ENCODE peak calls at places on chromosomes 5 and 9, in four cellular contexts. T is hippocampal formation; M is stimulated activated CD4-positive, alpha-beta T cell treated with anti-CD3 and anti-CD28 coated beads, Interleukin-1b, Interleukin-23, amount 100 ng/mL, for 48 hours; A is iris pigment epithelial cell. P is an unnamed sample.

GRCh38 chr5:104739905-104740304 is 1177.3 kb upstream of the NUDT12 start:
- DNase-seq in T (no peak), M (no peak), A (no peak), P (no peak)

GRCh38 chr9:16312116-16312515 is 558.4 kb downstream of the BNC2 start:
- DNase-seq in T (no peak), M (no peak), A (no peak), P (no peak)

GRCh38 chr9:33131505-33132248 is 35.5 kb downstream of the B4GALT1 start:
- DNase-seq in T (no peak), M (no peak), A (no peak), P (no peak)

GRCh38 chr5:51829226-51829625 is 446.0 kb downstream of the ISL1 start:
- DNase-seq in T (no peak), M (no peak), A (peak), P (no peak)

GRCh38 chr5:181224390-181225234 is 1.5 kb downstream of the TRIM41 start:
- DNase-seq in T (no peak), M (peak), A (no peak), P (no peak)

GRCh38 chr5:136066705-136067271 is 38.0 kb downstream of the TGFBI start:
- DNase-seq in T (no peak), M (no peak), A (peak), P (no peak)

GRCh38 chr9:128702949-128703615 is 779 bp downstream of the PKN3 start:
- DNase-seq in T (no peak), M (peak), A (no peak), P (no peak)

GRCh38 chr5:133423618-133424282 is 188.6 kb downstream of the FSTL4 start:
- DNase-seq in T (no peak), M (peak), A (peak), P (peak)

GRCh38 chr5:126449751-126450271 is 26.6 kb downstream of the GRAMD2B start:
- DNase-seq in T (no peak), M (peak), A (peak), P (no peak)

GRCh38 chr9:112971415-112971814 is 40.6 kb downstream of the ZNF883 start:
- DNase-seq in T (no peak), M (no peak), A (peak), P (no peak)

GRCh38 chr5:88769165-88769564 is 113.8 kb downstream of the MEF2C start:
- DNase-seq in T (no peak), M (no peak), A (no peak), P (peak)

GRCh38 chr9:91948423-91949292 is 1.4 kb downstream of the ROR2 start:
- DNase-seq in T (no peak), M (peak), A (peak), P (no peak)

GRCh38 chr5:81606150-81606549 is 144.7 kb downstream of the SSBP2 start:
- DNase-seq in T (no peak), M (no peak), A (no peak), P (no peak)

GRCh38 chr9:128713411-128713780 is 10.5 kb downstream of the ZDHHC12 start:
- DNase-seq in T (no peak), M (no peak), A (no peak), P (no peak)

GRCh38 chr5:103256178-103256577 is 2.4 kb upstream of the MACIR start:
- DNase-seq in T (no peak), M (no peak), A (no peak), P (no peak)

GRCh38 chr9:73155389-73155788 is 3.7 kb downstream of the ANXA1 start:
- DNase-seq in T (no peak), M (no peak), A (no peak), P (no peak)

GRCh38 chr9:90365646-90366045 is 277.0 kb downstream of the DIRAS2 start:
- DNase-seq in T (no peak), M (no peak), A (no peak), P (peak)

GRCh38 chr9:83199240-83199639 is 136.3 kb upstream of the RASEF start:
- DNase-seq in T (peak), M (no peak), A (peak), P (peak)

GRCh38 chr5:28397502-28397941 is 1359.1 kb upstream of the CDH9 start:
- DNase-seq in T (no peak), M (no peak), A (peak), P (no peak)

GRCh38 chr5:143659614-143660238 is 152.2 kb upstream of the HMHB1 start:
- DNase-seq in T (no peak), M (no peak), A (no peak), P (no peak)

GRCh38 chr5:127136908-127137307 is 63.6 kb upstream of the C5orf63 start:
- DNase-seq in T (no peak), M (no peak), A (no peak), P (no peak)

GRCh38 chr5:83148370-83148769 is 71.0 kb downstream of the XRCC4 start:
- DNase-seq in T (no peak), M (no peak), A (no peak), P (no peak)

GRCh38 chr5:135601466-135601865 is 22.7 kb upstream of the CXCL14 start:
- DNase-seq in T (no peak), M (no peak), A (no peak), P (no peak)

GRCh38 chr5:74166064-74166463 is 474.5 kb downstream of the ENC1 start:
- DNase-seq in T (no peak), M (no peak), A (peak), P (no peak)

GRCh38 chr5:173689713-173690360 is 73.4 kb upstream of the BOD1 start:
- DNase-seq in T (no peak), M (no peak), A (no peak), P (no peak)

GRCh38 chr5:61449756-61450155 is 117.7 kb downstream of the ZSWIM6 start:
- DNase-seq in T (no peak), M (no peak), A (no peak), P (no peak)

GRCh38 chr9:19894975-19895374 is 106.1 kb upstream of the SLC24A2 start:
- DNase-seq in T (peak), M (no peak), A (peak), P (no peak)

GRCh38 chr9:100774962-100775361 is 197.1 kb downstream of the CAVIN4 start:
- DNase-seq in T (no peak), M (no peak), A (no peak), P (no peak)

GRCh38 chr5:64759960-64760695 is 8.4 kb downstream of the SREK1IP1 start:
- DNase-seq in T (no peak), M (no peak), A (no peak), P (no peak)

GRCh38 chr5:88877826-88878225 is 5.2 kb downstream of the MEF2C start:
- DNase-seq in T (no peak), M (no peak), A (no peak), P (no peak)

GRCh38 chr5:24102008-24102407 is 542.8 kb downstream of the CDH10 start:
- DNase-seq in T (no peak), M (no peak), A (no peak), P (no peak)